ENCODE peak calls at places on chromosomes 12 and 14, in ten cellular contexts. Q, I, D, T, V, B, P, G, X and K are unnamed samples.

GRCh38 chr14:74591899-74592298 is 20.1 kb downstream of the LTBP2 start:
- DNase-seq in X (no peak), P (no peak), I (no peak), Q (no peak), T (no peak), G (no peak), D (no peak), B (no peak), V (no peak), K (no peak)

GRCh38 chr12:16670456-16671050 is 64.6 kb upstream of the LMO3 start:
- DNase-seq in X (no peak), I (peak), P (no peak), V (no peak), B (peak), G (no peak), D (no peak), T (no peak), Q (no peak), K (no peak)

GRCh38 chr14:49915085-49915484 is 22.2 kb downstream of the ARF6 start:
- DNase-seq in X (no peak), Q (no peak), I (no peak), V (no peak), G (no peak), B (no peak), D (no peak), P (no peak), T (no peak), K (no peak)

GRCh38 chr12:29066061-29066588 is 83.0 kb upstream of the FAR2 start:
- DNase-seq in P (peak), B (peak), V (peak), I (no peak), T (no peak), D (no peak), G (no peak), X (no peak), Q (no peak), K (no peak)

GRCh38 chr14:62283837-62284236 is 521.6 kb downstream of the SNAPC1 start:
- DNase-seq in B (no peak), P (no peak), I (no peak), T (no peak), G (no peak), D (no peak), X (no peak), Q (no peak), V (no peak), K (no peak)

GRCh38 chr14:26334288-26334687 is 263.5 kb downstream of the NOVA1 start:
- DNase-seq in T (no peak), V (no peak), P (no peak), B (no peak), I (no peak), Q (no peak), G (no peak), D (no peak), X (no peak), K (no peak)

GRCh38 chr12:93089805-93090569 is 160.9 kb upstream of the EEA1 start:
- DNase-seq in T (no peak), D (no peak), I (peak), Q (no peak), G (no peak), V (peak), B (peak), X (peak), P (peak), K (no peak)

GRCh38 chr14:36817071-36817930 is 155.6 kb downstream of the PAX9 start:
- DNase-seq in P (no peak), V (no peak), T (no peak), I (no peak), G (no peak), X (no peak), Q (no peak), D (no peak), B (no peak), K (no peak)

GRCh38 chr14:96362071-96362964 is 823 bp downstream of the ATG2B start:
- DNase-seq in X (peak), G (no peak), D (peak), T (no peak), Q (peak), B (no peak), P (peak), I (peak), V (peak), K (peak)

GRCh38 chr12:116615141-116615861 is 56.1 kb downstream of the MAP1LC3B2 start:
- DNase-seq in P (no peak), Q (no peak), I (no peak), X (no peak), D (no peak), B (no peak), V (no peak), T (no peak), G (no peak), K (no peak)